ENCODE peak calls at places on chromosomes 7 and 10, in seven cellular contexts. X is ascending aorta; V is iPS-NIHi11; W is esophagus muscularis mucosa; G is activated CD4-positive, CD25-positive, alpha-beta regulatory T cell treated with anti-CD3 and anti-CD28 coated beads, Interleukin-2, amount 50 U/mL, for 16 hours; S is cardiac fibroblast; N is memory B cell. H is an unnamed sample.

GRCh38 chr10:91603931-91604331 is 28.9 kb downstream of the PPP1R3C start:
- DNase-seq in X (no peak), V (peak), W (peak), G (no peak), S (peak), N (no peak), H (no peak)

GRCh38 chr10:48237225-48237855 is 37.2 kb downstream of the FRMPD2 start:
- DNase-seq in X (no peak), V (no peak), W (peak), G (no peak), S (no peak), N (no peak), H (no peak)

GRCh38 chr7:47375121-47375551 is 206.8 kb downstream of the TNS3 start:
- DNase-seq in X (no peak), V (no peak), W (no peak), G (no peak), S (peak), N (no peak), H (no peak)

GRCh38 chr10:16943301-16944080 is 126.3 kb upstream of the RSU1 start:
- DNase-seq in X (no peak), V (no peak), W (no peak), G (no peak), S (peak), N (no peak), H (no peak)

GRCh38 chr7:13560441-13560840 is 429.0 kb downstream of the ETV1 start:
- DNase-seq in X (no peak), V (no peak), W (no peak), G (no peak), S (peak), N (no peak), H (no peak)

GRCh38 chr10:132667613-132668394 is 118.1 kb downstream of the NKX6-2 start:
- DNase-seq in X (no peak), V (no peak), W (no peak), G (no peak), S (peak), N (no peak), H (no peak)

GRCh38 chr10:130471486-130471885 is 335.3 kb downstream of the GLRX3 start:
- DNase-seq in X (peak), V (no peak), W (no peak), G (no peak), S (no peak), N (no peak), H (no peak)

GRCh38 chr7:9453521-9453920 is 1020.1 kb downstream of the NXPH1 start:
- DNase-seq in X (no peak), V (no peak), W (no peak), G (no peak), S (no peak), N (no peak), H (no peak)

GRCh38 chr10:33566001-33566400 is 231.5 kb upstream of the NRP1 start:
- DNase-seq in X (no peak), V (no peak), W (no peak), G (no peak), S (no peak), N (no peak), H (no peak)

GRCh38 chr10:69335063-69335587 is 56.8 kb downstream of the HK1 start:
- DNase-seq in X (peak), V (no peak), W (no peak), G (no peak), S (peak), N (no peak), H (no peak)

GRCh38 chr7:76225379-76225778 is 23.7 kb downstream of the SRRM3 start:
- DNase-seq in X (no peak), V (peak), W (no peak), G (no peak), S (peak), N (no peak), H (peak)

GRCh38 chr7:17038160-17038782 is 156.5 kb upstream of the AGR3 start:
- DNase-seq in X (no peak), V (no peak), W (no peak), G (no peak), S (no peak), N (no peak), H (no peak)

GRCh38 chr7:133436014-133436428 is 183.1 kb downstream of the EXOC4 start:
- DNase-seq in X (no peak), V (no peak), W (no peak), G (no peak), S (peak), N (no peak), H (peak)

H was measured in NCI-H460.